ENCODE peak calls at places on chromosomes 3 and 15, in four cellular contexts. P, C, E and I are unnamed samples.

GRCh38 chr3:125462722-125463299 is 57.2 kb downstream of the SNX4 start:
- DNase-seq in E (no peak), P (no peak), C (no peak), I (no peak)

GRCh38 chr3:21938267-21938681 is 187.3 kb upstream of the ZNF385D start:
- DNase-seq in P (no peak), E (no peak), C (no peak), I (no peak)

GRCh38 chr3:194852836-194853508 is 167.3 kb downstream of the FAM43A start:
- DNase-seq in E (no peak), P (no peak), C (no peak), I (no peak)

GRCh38 chr15:99414755-99415731 is 150.7 kb upstream of the MEF2A start:
- DNase-seq in P (no peak), E (no peak), C (peak), I (no peak)

GRCh38 chr3:141367038-141367730 is 1.1 kb upstream of the ZBTB38 start:
- DNase-seq in E (no peak), P (no peak), C (no peak), I (no peak)

GRCh38 chr15:42581272-42581730 is 5.9 kb downstream of the STARD9 start:
- DNase-seq in C (peak), P (peak), E (peak), I (peak)

GRCh38 chr15:94164202-94164807 is 67.1 kb upstream of the MCTP2 start:
- DNase-seq in P (no peak), C (peak), E (peak), I (peak)

GRCh38 chr15:43253431-43254403 is 13.0 kb downstream of the TGM5 start:
- DNase-seq in E (no peak), P (no peak), C (no peak), I (no peak)

GRCh38 chr3:94069242-94069813 is 6.5 kb downstream of the NSUN3 start:
- DNase-seq in P (peak), C (no peak), E (peak), I (no peak)

GRCh38 chr3:189457666-189458065 is 173.5 kb upstream of the TP63 start:
- DNase-seq in P (no peak), C (no peak), E (no peak), I (no peak)

GRCh38 chr3:169430687-169431404 is 232.7 kb downstream of the MECOM start:
- DNase-seq in E (no peak), P (no peak), C (no peak), I (no peak)

GRCh38 chr3:69200384-69201068 is 78.1 kb upstream of the LMOD3 start:
- DNase-seq in P (no peak), E (peak), C (no peak), I (no peak)

GRCh38 chr3:119831941-119832371 is 50.1 kb downstream of the NR1I2 start:
- DNase-seq in C (no peak), P (no peak), E (no peak), I (no peak)

GRCh38 chr15:58410353-58410752 is 21.4 kb upstream of the LIPC start:
- DNase-seq in C (no peak), E (no peak), P (no peak), I (no peak)

GRCh38 chr3:108090701-108091497 is at the start of gene CD47:
- DNase-seq in E (peak), C (peak), P (peak), I (peak)

GRCh38 chr3:77186728-77187127 is 146.8 kb downstream of the ROBO2 start:
- DNase-seq in E (no peak), C (no peak), P (no peak), I (no peak)

GRCh38 chr3:159733194-159733860 is 255.3 kb upstream of the IL12A start:
- DNase-seq in P (no peak), C (no peak), E (no peak), I (no peak)

GRCh38 chr3:143850877-143851276 is 2.6 kb upstream of the SLC9A9 start:
- DNase-seq in C (no peak), E (no peak), P (no peak), I (no peak)

GRCh38 chr3:120160050-120160449 is 65.8 kb upstream of the GSK3B start:
- DNase-seq in E (no peak), C (no peak), P (no peak), I (no peak)

GRCh38 chr15:99073008-99073714 is 31.7 kb upstream of the SYNM start:
- DNase-seq in E (no peak), C (no peak), P (no peak), I (no peak)

GRCh38 chr15:72153269-72153668 is 35.1 kb downstream of the SENP8 start:
- DNase-seq in C (peak), E (no peak), P (no peak), I (no peak)

GRCh38 chr15:60787737-60788513 is 309.0 kb upstream of the ICE2 start:
- DNase-seq in P (no peak), C (no peak), E (no peak), I (no peak)

GRCh38 chr3:141500397-141500796 is 13.6 kb downstream of the RASA2 start:
- DNase-seq in C (no peak), E (no peak), P (no peak), I (no peak)

GRCh38 chr3:46860381-46861292 is 2.6 kb downstream of the MYL3 start:
- DNase-seq in C (peak), E (peak), P (no peak), I (peak)

GRCh38 chr15:90031231-90031791 is 30.2 kb downstream of the ZNF710 start:
- DNase-seq in C (no peak), P (no peak), E (no peak), I (no peak)

DNA sequence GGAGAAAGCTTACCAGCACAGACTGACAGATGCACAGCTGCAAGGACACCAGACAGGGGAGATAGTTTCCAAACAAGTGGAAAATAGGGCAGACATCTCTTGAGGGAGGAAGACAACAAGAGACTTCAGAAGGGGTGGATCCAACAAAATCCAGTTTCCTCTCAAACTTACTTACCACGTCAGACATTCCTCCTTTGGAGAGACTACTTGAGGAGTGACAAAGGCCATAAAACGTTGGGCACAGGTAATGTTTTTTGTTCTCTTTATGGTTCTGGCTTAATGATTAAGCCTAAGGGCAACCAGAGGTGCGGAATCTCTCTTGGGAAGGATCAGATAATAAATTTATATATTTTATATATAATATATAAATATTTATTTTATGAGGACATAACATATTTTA is 76.1 kb downstream of the CD200 start:
- DNase-seq in E (no peak), C (no peak), P (no peak), I (no peak)
- TF ChIP-seq PHF8 in E (no peak), C (no peak), P (no peak), I (no peak)

GRCh38 chr15:31318429-31318828 is 8.2 kb upstream of the KLF13 start:
- DNase-seq in E (no peak), P (no peak), C (no peak), I (no peak)
- TF ChIP-seq PHF8 in E (no peak), P (no peak), C (no peak), I (no peak)

DNA sequence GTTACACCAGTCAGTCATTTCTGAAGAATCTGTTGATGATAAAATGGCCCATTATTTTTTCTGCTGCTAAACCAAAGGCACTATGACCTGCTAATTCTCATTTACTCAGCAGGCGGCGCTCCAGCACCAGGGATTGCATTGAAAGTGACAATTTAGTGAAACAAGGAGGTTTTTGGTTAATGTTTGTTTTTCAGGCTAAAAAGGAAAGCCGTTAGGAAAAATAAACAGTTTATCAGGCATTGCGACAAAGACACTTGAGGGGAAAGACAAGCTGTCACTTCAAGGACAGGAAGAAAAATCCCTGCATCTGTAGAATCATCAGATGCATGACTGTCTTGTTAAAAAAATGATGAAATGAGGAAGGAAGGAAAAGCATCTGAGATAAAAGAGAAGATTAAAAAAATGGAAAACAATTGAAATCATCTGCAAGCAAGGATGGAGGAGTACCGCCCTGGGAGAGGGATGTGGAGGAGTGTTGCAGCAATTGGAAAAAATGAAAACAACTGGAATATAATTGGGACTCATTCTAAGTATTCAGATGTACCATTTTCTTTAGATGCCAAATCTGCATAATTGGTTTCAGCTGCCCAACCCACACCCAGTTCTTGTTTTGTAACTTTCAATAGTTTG is 54.0 kb downstream of the NR1D2 start:
- DNase-seq in P (peak), E (peak), C (peak), I (peak)
- TF ChIP-seq PHF8 in P (no peak), E (no peak), C (no peak), I (no peak)

GRCh38 chr3:123751478-123751877 is 132.7 kb downstream of the MYLK start:
- DNase-seq in C (peak), P (no peak), E (no peak), I (no peak)

GRCh38 chr3:123749716-123750115 is 134.4 kb downstream of the MYLK start:
- DNase-seq in P (no peak), E (peak), C (peak), I (no peak)

GRCh38 chr3:123750209-123750608 is 133.9 kb downstream of the MYLK start:
- DNase-seq in P (no peak), C (peak), E (no peak), I (no peak)

GRCh38 chr3:123752228-123752627 is 131.9 kb downstream of the MYLK start:
- DNase-seq in E (no peak), P (no peak), C (peak), I (no peak)

GRCh38 chr3:123750659-123751420 is 133.3 kb downstream of the MYLK start:
- DNase-seq in E (peak), P (peak), C (peak), I (no peak)
- TF ChIP-seq PHF8 in E (no peak), P (no peak), C (no peak), I (no peak)

GRCh38 chr15:48802867-48803266 is 8.0 kb downstream of the CEP152 start:
- DNase-seq in C (no peak), P (no peak), E (no peak), I (no peak)
- TF ChIP-seq PHF8 in C (no peak), P (no peak), E (no peak), I (no peak)

GRCh38 chr3:9687514-9687913 is 16.1 kb upstream of the CPNE9 start:
- DNase-seq in C (no peak), E (no peak), P (no peak), I (no peak)

GRCh38 chr3:9686703-9687102 is 16.9 kb upstream of the CPNE9 start:
- DNase-seq in C (no peak), P (no peak), E (no peak), I (no peak)

GRCh38 chr3:9690451-9691450 is 12.9 kb upstream of the CPNE9 start:
- DNase-seq in C (no peak), P (no peak), E (no peak), I (peak)

GRCh38 chr3:9689757-9690156 is 13.9 kb upstream of the CPNE9 start:
- DNase-seq in P (no peak), C (no peak), E (no peak), I (no peak)

DNA sequence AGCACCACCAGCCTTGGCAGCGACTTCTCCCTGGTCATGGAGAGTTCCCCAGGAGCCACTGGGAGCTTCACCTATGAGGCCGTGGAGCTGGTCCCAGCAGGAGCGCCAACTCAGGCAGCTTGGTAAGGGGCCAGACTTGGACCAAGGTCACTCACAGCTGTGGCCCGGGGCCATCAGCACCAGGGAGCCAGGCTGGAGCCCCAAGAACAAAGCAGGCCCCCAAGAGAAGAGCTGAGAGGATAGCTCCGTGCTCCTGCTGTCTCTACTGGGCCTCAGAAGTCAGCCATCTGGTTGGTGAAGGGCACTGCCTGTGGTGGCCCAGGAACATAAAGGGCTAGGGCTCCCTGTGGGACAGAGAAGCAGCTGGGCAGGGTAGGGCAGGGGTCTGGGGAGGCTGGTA is 14.7 kb upstream of the CPNE9 start:
- DNase-seq in C (no peak), P (no peak), E (no peak), I (no peak)
- TF ChIP-seq PHF8 in C (no peak), P (no peak), E (no peak), I (no peak)

GRCh38 chr3:71254658-71255057 is 328.9 kb downstream of the FOXP1 start:
- DNase-seq in C (no peak), E (peak), P (no peak), I (no peak)
- TF ChIP-seq PHF8 in C (no peak), E (no peak), P (no peak), I (no peak)

DNA sequence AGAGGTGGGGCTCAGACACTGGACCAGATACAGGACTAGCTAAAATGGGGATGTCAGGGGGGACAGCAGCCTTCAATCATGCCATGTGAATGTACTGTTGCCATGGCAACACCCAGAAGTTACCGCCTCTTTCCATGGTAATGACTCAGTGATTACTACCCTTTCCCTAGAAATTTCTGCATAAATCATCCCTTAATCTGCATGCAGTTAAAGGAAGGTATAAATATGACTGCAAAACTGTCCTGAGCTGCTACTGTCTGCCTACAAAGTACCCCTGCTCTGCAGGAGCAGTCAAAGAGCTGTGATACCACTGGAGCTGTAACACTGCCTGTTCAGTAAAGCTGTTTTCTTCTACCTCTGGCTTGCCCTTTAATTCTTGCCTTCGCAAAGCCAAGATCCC is 168.2 kb downstream of the PEAK1 start:
- DNase-seq in E (no peak), C (peak), P (no peak), I (no peak)
- TF ChIP-seq PHF8 in E (no peak), C (no peak), P (no peak), I (no peak)

GRCh38 chr3:50617096-50617791 is at the start of gene MAPKAPK3:
- DNase-seq in E (peak), P (no peak), C (no peak), I (no peak)
- TF ChIP-seq PHF8 in E (peak), P (peak), C (peak), I (peak)